ENCODE peak calls at places on chromosomes 4 and X, in eight cellular contexts. N, J, Q, A, H, K, F and I are unnamed samples.

GRCh38 chr4:38266616-38267015 is 306.4 kb downstream of the PTTG2 start:
- DNase-seq in K (no peak), F (no peak), A (no peak), Q (no peak), H (no peak), N (no peak), J (peak; percentile 24), I (no peak)

GRCh38 chr4:183369073-183369472 is 46.8 kb upstream of the CLDN24 start:
- DNase-seq in A (no peak), N (no peak), K (no peak), Q (no peak), F (no peak), H (no peak), J (no peak), I (no peak)

GRCh38 chr4:76377481-76377901 is 43.5 kb downstream of the CCDC158 start:
- DNase-seq in N (no peak), H (no peak), Q (no peak), A (no peak), J (no peak), F (no peak), K (no peak), I (no peak)

GRCh38 chrX:153651540-153652079 is 4.6 kb downstream of the DUSP9 start:
- DNase-seq in J (no peak), A (no peak), H (no peak), Q (no peak), F (no peak), N (no peak), K (no peak), I (no peak)

GRCh38 chrX:153866302-153867019 is 19.5 kb downstream of the L1CAM start:
- DNase-seq in H (no peak), Q (no peak), K (no peak), F (no peak), N (no peak), J (no peak), A (no peak), I (no peak)

GRCh38 chr4:87717276-87718031 is 67.4 kb downstream of the DMP1 start:
- DNase-seq in J (peak; percentile 65), K (no peak), A (no peak), N (no peak), H (no peak), Q (no peak), F (no peak), I (no peak)

GRCh38 chrX:40314070-40314469 is 216.3 kb upstream of the BCOR start:
- DNase-seq in A (no peak), N (no peak), K (no peak), J (no peak), H (no peak), Q (no peak), F (no peak), I (no peak)

GRCh38 chrX:84219551-84219950 is 31.6 kb upstream of the RPS6KA6 start:
- DNase-seq in A (no peak), H (no peak), J (no peak), F (no peak), N (no peak), Q (no peak), K (no peak), I (no peak)

GRCh38 chrX:39654183-39654925 is 443.4 kb downstream of the BCOR start:
- DNase-seq in A (no peak), Q (no peak), H (no peak), N (no peak), F (no peak), K (no peak), J (no peak), I (no peak)